ENCODE peak calls at places on chromosomes 3 and 15, in five cellular contexts. One of them, this sample, is unnamed.

GRCh38 chr3:42790714-42791229 is 13.5 kb downstream of the HIGD1A start:
- DNase-seq in K562: no peak
- DNase-seq in trophoblast cell: no peak
- DNase-seq in endothelial cell of umbilical vein: no peak
- DNase-seq in PC-3: no peak
- DNase-seq in this sample: no peak

GRCh38 chr15:67149859-67150824 is 84.7 kb downstream of the SMAD3 start:
- DNase-seq in K562: peak
- DNase-seq in trophoblast cell: peak
- DNase-seq in endothelial cell of umbilical vein: peak
- DNase-seq in PC-3: peak
- DNase-seq in this sample: peak

GRCh38 chr3:64730651-64731050 is 42.9 kb upstream of the ADAMTS9 start:
- DNase-seq in K562: no peak
- DNase-seq in trophoblast cell: no peak
- DNase-seq in endothelial cell of umbilical vein: no peak
- DNase-seq in PC-3: no peak
- DNase-seq in this sample: no peak

GRCh38 chr3:186002884-186003472 is 65.2 kb upstream of the TRA2B start:
- DNase-seq in K562: peak
- DNase-seq in trophoblast cell: no peak
- DNase-seq in endothelial cell of umbilical vein: peak
- DNase-seq in PC-3: peak
- DNase-seq in this sample: peak

GRCh38 chr15:90082140-90082713 is 20.0 kb downstream of the IDH2 start:
- DNase-seq in K562: no peak
- DNase-seq in trophoblast cell: no peak
- DNase-seq in endothelial cell of umbilical vein: no peak
- DNase-seq in PC-3: no peak
- DNase-seq in this sample: no peak

GRCh38 chr3:173913397-173913796 is 515.9 kb downstream of the NLGN1 start:
- DNase-seq in K562: peak
- DNase-seq in trophoblast cell: no peak
- DNase-seq in endothelial cell of umbilical vein: peak
- DNase-seq in PC-3: no peak
- DNase-seq in this sample: no peak

GRCh38 chr3:45885979-45886711 is at the start of gene CCR9:
- DNase-seq in K562: no peak
- DNase-seq in trophoblast cell: no peak
- DNase-seq in endothelial cell of umbilical vein: no peak
- DNase-seq in PC-3: no peak
- DNase-seq in this sample: no peak

GRCh38 chr3:10869460-10869859 is 53.4 kb downstream of the SLC6A11 start:
- DNase-seq in K562: no peak
- DNase-seq in trophoblast cell: no peak
- DNase-seq in endothelial cell of umbilical vein: no peak
- DNase-seq in PC-3: no peak
- DNase-seq in this sample: peak

GRCh38 chr15:89299896-89300295 is 34.7 kb downstream of the POLG start:
- DNase-seq in K562: no peak
- DNase-seq in trophoblast cell: peak
- DNase-seq in endothelial cell of umbilical vein: peak
- DNase-seq in PC-3: peak
- DNase-seq in this sample: no peak

GRCh38 chr3:149274220-149274619 is 52.6 kb upstream of the CP start:
- DNase-seq in K562: no peak
- DNase-seq in trophoblast cell: no peak
- DNase-seq in endothelial cell of umbilical vein: peak
- DNase-seq in PC-3: no peak
- DNase-seq in this sample: no peak
- H2AFZ ChIP-seq in K562: no peak
- H2AFZ ChIP-seq in trophoblast cell: no peak
- H2AFZ ChIP-seq in endothelial cell of umbilical vein: peak
- H2AFZ ChIP-seq in PC-3: peak
- H2AFZ ChIP-seq in this sample: peak

GRCh38 chr3:157512534-157512933 is 9.3 kb upstream of the VEPH1 start:
- DNase-seq in K562: peak
- DNase-seq in trophoblast cell: peak
- DNase-seq in endothelial cell of umbilical vein: no peak
- DNase-seq in PC-3: no peak
- DNase-seq in this sample: no peak
- H2AFZ ChIP-seq in K562: peak
- H2AFZ ChIP-seq in trophoblast cell: no peak
- H2AFZ ChIP-seq in endothelial cell of umbilical vein: no peak
- H2AFZ ChIP-seq in PC-3: no peak
- H2AFZ ChIP-seq in this sample: no peak

DNA sequence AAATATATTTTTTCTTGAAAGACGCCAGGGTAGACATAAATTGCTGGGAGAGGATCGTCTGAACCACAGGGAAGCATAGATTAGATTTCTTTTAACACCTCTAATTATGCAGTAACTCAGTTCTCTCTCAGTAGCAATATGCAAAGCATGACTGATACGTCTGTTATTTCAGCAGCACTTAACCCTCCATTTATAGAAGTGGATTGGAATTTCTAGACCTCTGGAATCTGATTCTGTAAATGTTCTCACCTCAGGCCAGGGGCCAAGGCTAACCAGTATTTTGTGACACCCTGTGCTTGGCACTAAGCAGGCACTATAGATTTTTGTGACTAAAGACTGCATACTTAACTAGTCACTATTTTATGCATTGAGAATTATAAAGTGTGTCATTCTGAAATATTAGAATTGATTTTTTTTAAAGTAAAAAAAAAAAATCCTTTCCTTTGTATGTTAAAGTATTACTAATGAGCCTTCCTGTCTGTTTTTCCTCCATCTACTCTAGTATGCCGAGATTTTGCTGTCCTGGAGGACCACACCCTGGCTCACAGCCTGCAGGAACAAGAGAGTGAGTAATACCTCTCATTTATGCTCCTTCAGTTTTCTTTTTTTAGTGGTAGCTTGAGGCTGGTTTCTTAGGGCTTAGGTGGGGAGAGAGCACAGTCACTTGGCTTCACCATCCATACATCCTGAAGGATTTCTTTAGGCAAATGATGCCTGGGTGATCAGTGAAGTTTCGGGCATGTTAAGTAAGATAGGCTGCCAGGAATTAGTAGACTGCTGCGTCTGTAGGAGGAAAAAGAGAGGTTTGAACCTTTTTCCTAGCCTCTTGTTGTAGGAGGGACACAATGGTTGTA is 26.5 kb upstream of the UTS2B start:
- DNase-seq in K562: no peak
- DNase-seq in trophoblast cell: peak
- DNase-seq in endothelial cell of umbilical vein: peak
- DNase-seq in PC-3: peak
- DNase-seq in this sample: peak
- H2AFZ ChIP-seq in K562: no peak
- H2AFZ ChIP-seq in trophoblast cell: no peak
- H2AFZ ChIP-seq in endothelial cell of umbilical vein: no peak
- H2AFZ ChIP-seq in PC-3: no peak
- H2AFZ ChIP-seq in this sample: peak

GRCh38 chr3:105869982-105870381 is 1.2 kb upstream of the CBLB start:
- DNase-seq in K562: no peak
- DNase-seq in trophoblast cell: no peak
- DNase-seq in endothelial cell of umbilical vein: no peak
- DNase-seq in PC-3: no peak
- DNase-seq in this sample: no peak
- H2AFZ ChIP-seq in K562: peak
- H2AFZ ChIP-seq in trophoblast cell: no peak
- H2AFZ ChIP-seq in endothelial cell of umbilical vein: peak
- H2AFZ ChIP-seq in PC-3: peak
- H2AFZ ChIP-seq in this sample: peak

DNA sequence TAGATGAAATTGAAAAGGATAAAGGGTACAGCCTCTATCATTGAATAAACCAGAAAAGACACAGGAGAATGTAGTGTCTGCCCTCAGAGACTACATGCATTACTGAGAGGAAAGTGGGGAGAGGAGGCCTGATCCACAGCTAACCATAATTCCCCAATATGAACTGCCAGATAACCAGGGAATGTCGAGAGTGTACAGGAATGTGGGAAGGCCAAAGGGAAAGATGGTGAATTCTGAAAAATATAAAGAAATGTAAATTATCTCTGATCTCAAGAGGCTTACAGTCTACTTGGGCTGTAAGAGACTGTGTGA is 22.3 kb downstream of the MYO1E start:
- DNase-seq in K562: no peak
- DNase-seq in trophoblast cell: no peak
- DNase-seq in endothelial cell of umbilical vein: no peak
- DNase-seq in PC-3: no peak
- DNase-seq in this sample: no peak
- H2AFZ ChIP-seq in K562: no peak
- H2AFZ ChIP-seq in trophoblast cell: no peak
- H2AFZ ChIP-seq in endothelial cell of umbilical vein: no peak
- H2AFZ ChIP-seq in PC-3: no peak
- H2AFZ ChIP-seq in this sample: no peak

GRCh38 chr3:160225181-160226025 is at the start of gene C3orf80:
- DNase-seq in K562: peak
- DNase-seq in trophoblast cell: peak
- DNase-seq in endothelial cell of umbilical vein: peak
- DNase-seq in PC-3: peak
- DNase-seq in this sample: peak
- H2AFZ ChIP-seq in K562: peak
- H2AFZ ChIP-seq in trophoblast cell: peak
- H2AFZ ChIP-seq in endothelial cell of umbilical vein: peak
- H2AFZ ChIP-seq in PC-3: peak
- H2AFZ ChIP-seq in this sample: peak

GRCh38 chr3:67783281-67784250 is 129.2 kb upstream of the SUCLG2 start:
- DNase-seq in K562: no peak
- DNase-seq in trophoblast cell: no peak
- DNase-seq in endothelial cell of umbilical vein: no peak
- DNase-seq in PC-3: peak
- DNase-seq in this sample: no peak

GRCh38 chr3:67781218-67781617 is 126.8 kb upstream of the SUCLG2 start:
- DNase-seq in K562: no peak
- DNase-seq in trophoblast cell: no peak
- DNase-seq in endothelial cell of umbilical vein: no peak
- DNase-seq in PC-3: no peak
- DNase-seq in this sample: no peak
- H2AFZ ChIP-seq in K562: peak
- H2AFZ ChIP-seq in trophoblast cell: no peak
- H2AFZ ChIP-seq in endothelial cell of umbilical vein: no peak
- H2AFZ ChIP-seq in PC-3: no peak
- H2AFZ ChIP-seq in this sample: no peak

This sample was measured in mammary epithelial cell.